ENCODE peak calls at places on chromosomes 2 and 18, in eight cellular contexts. T is activated T-cell treated with anti-CD3 and anti-CD28 coated beads, Interleukin-2, amount 50 U/mL, for 4 hours; K is effector memory CD8-positive, alpha-beta T cell; G is lower lobe of right lung; X is pancreas; O is aorta; Z is CD4-positive, alpha-beta T cell; F is lung. Q is an unnamed sample.

GRCh38 chr2:120060088-120060623 is 47.3 kb downstream of the EPB41L5 start:
- ATAC-seq in T (no peak), K (no peak), G (no peak), X (no peak), O (no peak), Z (no peak), F (no peak), Q (no peak)

GRCh38 chr2:33383838-33384237 is 92.6 kb upstream of the RASGRP3 start:
- ATAC-seq in T (no peak), K (no peak), G (no peak), X (no peak), O (no peak), Z (no peak), F (no peak), Q (no peak)

GRCh38 chr18:22930089-22930713 is 2.9 kb upstream of the RBBP8 start:
- ATAC-seq in T (peak), K (peak), G (peak), X (peak), O (no peak), Z (peak), F (no peak), Q (no peak)

GRCh38 chr2:11478899-11479605 is 13.1 kb upstream of the E2F6 start:
- ATAC-seq in T (no peak), K (no peak), G (no peak), X (no peak), O (no peak), Z (no peak), F (no peak), Q (no peak)

GRCh38 chr2:144201126-144201525 is 318.8 kb downstream of the ZEB2 start:
- ATAC-seq in T (peak), K (peak), G (no peak), X (no peak), O (no peak), Z (no peak), F (no peak), Q (no peak)

GRCh38 chr2:12819098-12819465 is 102.3 kb downstream of the TRIB2 start:
- ATAC-seq in T (no peak), K (no peak), G (peak), X (peak), O (peak), Z (no peak), F (peak), Q (peak)

GRCh38 chr2:119283873-119284331 is 60.3 kb downstream of the STEAP3 start:
- ATAC-seq in T (no peak), K (no peak), G (peak), X (no peak), O (peak), Z (peak), F (peak), Q (peak)

GRCh38 chr2:179954026-179954425 is 53.1 kb downstream of the CWC22 start:
- ATAC-seq in T (no peak), K (no peak), G (peak), X (no peak), O (no peak), Z (no peak), F (no peak), Q (no peak)

GRCh38 chr18:73893879-73894278 is 253.8 kb downstream of the FBXO15 start:
- ATAC-seq in T (no peak), K (no peak), G (no peak), X (no peak), O (no peak), Z (no peak), F (no peak), Q (no peak)

GRCh38 chr2:234003972-234004617 is 46.4 kb upstream of the SPP2 start:
- ATAC-seq in T (peak), K (no peak), G (no peak), X (no peak), O (no peak), Z (no peak), F (no peak), Q (no peak)

GRCh38 chr2:133369896-133370295 is 198.4 kb downstream of the NCKAP5 start:
- ATAC-seq in T (no peak), K (no peak), G (no peak), X (no peak), O (no peak), Z (no peak), F (no peak), Q (no peak)

GRCh38 chr2:233079953-233080835 is 20.1 kb downstream of the INPP5D start:
- ATAC-seq in T (peak), K (no peak), G (no peak), X (no peak), O (no peak), Z (no peak), F (no peak), Q (no peak)

GRCh38 chr2:84492571-84492970 is 23.7 kb upstream of the DNAH6 start:
- ATAC-seq in T (no peak), K (no peak), G (no peak), X (no peak), O (no peak), Z (no peak), F (no peak), Q (no peak)

GRCh38 chr2:100260712-100261620 is 61.3 kb downstream of the LONRF2 start:
- ATAC-seq in T (no peak), K (no peak), G (peak), X (peak), O (no peak), Z (no peak), F (no peak), Q (peak)

GRCh38 chr18:54060343-54061005 is 164.0 kb downstream of the MBD2 start:
- ATAC-seq in T (no peak), K (no peak), G (no peak), X (no peak), O (no peak), Z (no peak), F (no peak), Q (no peak)

GRCh38 chr2:63870679-63871078 is 29.0 kb downstream of the UGP2 start:
- ATAC-seq in T (no peak), K (no peak), G (no peak), X (no peak), O (no peak), Z (no peak), F (no peak), Q (no peak)

GRCh38 chr2:99476629-99477028 is 13.2 kb downstream of the REV1 start:
- ATAC-seq in T (no peak), K (no peak), G (no peak), X (no peak), O (no peak), Z (no peak), F (no peak), Q (no peak)

GRCh38 chr2:172395503-172395902 is 31.9 kb upstream of the ITGA6 start:
- ATAC-seq in T (no peak), K (no peak), G (no peak), X (no peak), O (no peak), Z (no peak), F (no peak), Q (no peak)

GRCh38 chr2:121095257-121096080 is 189.5 kb downstream of the TFCP2L1 start:
- ATAC-seq in T (no peak), K (no peak), G (peak), X (peak), O (peak), Z (no peak), F (no peak), Q (peak)

GRCh38 chr18:77733292-77733903 is 483.8 kb downstream of the GALR1 start:
- ATAC-seq in T (no peak), K (no peak), G (no peak), X (no peak), O (no peak), Z (no peak), F (no peak), Q (no peak)

GRCh38 chr2:168475636-168476035 is 19.6 kb downstream of the CERS6 start:
- ATAC-seq in T (no peak), K (no peak), G (no peak), X (peak), O (no peak), Z (no peak), F (no peak), Q (no peak)

GRCh38 chr2:42297322-42297936 is 63.6 kb downstream of the COX7A2L start:
- ATAC-seq in T (no peak), K (peak), G (no peak), X (no peak), O (no peak), Z (peak), F (no peak), Q (no peak)

GRCh38 chr18:62914868-62915267 is 199.5 kb downstream of the PHLPP1 start:
- ATAC-seq in T (no peak), K (no peak), G (no peak), X (no peak), O (no peak), Z (no peak), F (no peak), Q (no peak)

GRCh38 chr18:36015629-36016028 is 43.1 kb downstream of the RMP24 start:
- ATAC-seq in T (no peak), K (no peak), G (no peak), X (no peak), O (no peak), Z (no peak), F (no peak), Q (no peak)

GRCh38 chr2:236170678-236171212 is 2.6 kb upstream of the GBX2 start:
- ATAC-seq in T (no peak), K (no peak), G (no peak), X (no peak), O (no peak), Z (no peak), F (no peak), Q (no peak)

GRCh38 chr2:200396726-200397348 is 90.3 kb downstream of the SPATS2L start:
- ATAC-seq in T (no peak), K (no peak), G (peak), X (no peak), O (no peak), Z (no peak), F (no peak), Q (no peak)

GRCh38 chr2:37390777-37391176 is 46.3 kb downstream of the QPCT start:
- ATAC-seq in T (peak), K (no peak), G (no peak), X (no peak), O (no peak), Z (peak), F (no peak), Q (no peak)

GRCh38 chr2:73283545-73284295 is 558 bp downstream of the FBXO41 start:
- ATAC-seq in T (peak), K (peak), G (peak), X (peak), O (peak), Z (peak), F (no peak), Q (peak)

GRCh38 chr18:62590799-62591640 is 68.2 kb downstream of the ZCCHC2 start:
- ATAC-seq in T (no peak), K (no peak), G (no peak), X (no peak), O (no peak), Z (no peak), F (no peak), Q (no peak)

GRCh38 chr2:104853401-104853925 is 452 bp upstream of the POU3F3 start:
- ATAC-seq in T (peak), K (no peak), G (peak), X (no peak), O (peak), Z (no peak), F (no peak), Q (no peak)

Q was measured in gastroesophageal sphincter.